ENCODE peak calls at places on chromosome 19, in nine cellular contexts. C is breast epithelium, N is Panc1, Q is PC-3, Y is psoas muscle, I is fibroblast of villous mesenchyme, J is BJ, P is ascending aorta, F is colonic mucosa. V is an unnamed sample.

GRCh38 chr19:45547965-45548609 is 36.5 kb downstream of the OPA3 start:
- DNase-seq in C (peak; percentile 56), N (no peak), Q (peak; percentile 96), Y (no peak), I (peak; percentile 58), J (peak; percentile 66), P (no peak), F (peak; percentile 85), V (peak; percentile 96)

GRCh38 chr19:31109626-31110025 is 239.6 kb downstream of the TSHZ3 start:
- DNase-seq in C (no peak), N (no peak), Q (no peak), Y (no peak), I (peak; percentile 8), J (no peak), P (no peak), F (no peak), V (no peak)

GRCh38 chr19:4575267-4575793 is 15.8 kb upstream of the SEMA6B start:
- DNase-seq in C (peak; percentile 28), N (no peak), Q (peak; percentile 90), Y (peak; percentile 64), I (peak; percentile 94), J (peak; percentile 29), P (peak; percentile 71), F (no peak), V (peak; percentile 93)

GRCh38 chr19:42965204-42965603 is 28.2 kb upstream of the PSG7 start:
- DNase-seq in C (no peak), N (no peak), Q (peak; percentile 62), Y (no peak), I (peak; percentile 30), J (peak; percentile 47), P (no peak), F (no peak), V (no peak)

GRCh38 chr19:22332924-22333323 is 46.7 kb downstream of the ZNF729 start:
- DNase-seq in C (no peak), N (no peak), Q (peak; percentile 56), Y (no peak), I (no peak), J (no peak), P (no peak), F (no peak), V (peak; percentile 25)

GRCh38 chr19:40177286-40178070 is 13.7 kb upstream of the MAP3K10 start:
- DNase-seq in C (no peak), N (no peak), Q (no peak), Y (no peak), I (no peak), J (no peak), P (no peak), F (no peak), V (no peak)

GRCh38 chr19:47081095-47081494 is 32.5 kb downstream of the ZC3H4 start:
- DNase-seq in C (no peak), N (no peak), Q (peak; percentile 12), Y (no peak), I (no peak), J (no peak), P (no peak), F (no peak), V (no peak)

GRCh38 chr19:18639706-18640105 is 2.9 kb downstream of the KLHL26 start:
- DNase-seq in C (no peak), N (no peak), Q (no peak), Y (no peak), I (peak; percentile 74), J (no peak), P (no peak), F (no peak), V (no peak)

GRCh38 chr19:34428549-34429285 is 536 bp downstream of the UBA2 start:
- DNase-seq in C (no peak), N (no peak), Q (peak; percentile 9), Y (peak; percentile 52), I (peak; percentile 55), J (no peak), P (peak; percentile 71), F (no peak), V (peak; percentile 47)

GRCh38 chr19:5292453-5292842 is 48.2 kb downstream of the PTPRS start:
- DNase-seq in C (no peak), N (no peak), Q (peak; percentile 38), Y (no peak), I (no peak), J (no peak), P (no peak), F (no peak), V (no peak)

GRCh38 chr19:32406161-32407003 is 812 bp downstream of the DPY19L3 start:
- DNase-seq in C (no peak), N (no peak), Q (no peak), Y (no peak), I (no peak), J (no peak), P (no peak), F (no peak), V (peak; percentile 5)

GRCh38 chr19:16274466-16274865 is 50.2 kb upstream of the KLF2 start:
- DNase-seq in C (no peak), N (no peak), Q (no peak), Y (no peak), I (peak; percentile 40), J (no peak), P (no peak), F (no peak), V (no peak)

GRCh38 chr19:11091343-11092153 is 2.3 kb downstream of the LDLR start:
- DNase-seq in C (peak; percentile 95), N (peak; percentile 76), Q (peak; percentile 99), Y (peak; percentile 48), I (peak; percentile 97), J (peak; percentile 86), P (peak; percentile 88), F (peak; percentile 79), V (peak; percentile 98)

GRCh38 chr19:47104678-47105077 is 8.9 kb downstream of the ZC3H4 start:
- DNase-seq in C (no peak), N (no peak), Q (no peak), Y (no peak), I (no peak), J (no peak), P (no peak), F (no peak), V (no peak)

GRCh38 chr19:4754248-4754647 is 30.6 kb upstream of the DPP9 start:
- DNase-seq in C (no peak), N (no peak), Q (no peak), Y (no peak), I (no peak), J (no peak), P (no peak), F (no peak), V (no peak)

GRCh38 chr19:31578326-31578725 is 229.1 kb upstream of the TSHZ3 start:
- DNase-seq in C (no peak), N (no peak), Q (no peak), Y (no peak), I (no peak), J (no peak), P (no peak), F (no peak), V (no peak)

GRCh38 chr19:30668521-30669155 is 296.5 kb downstream of the ZNF536 start:
- DNase-seq in C (no peak), N (no peak), Q (no peak), Y (no peak), I (no peak), J (no peak), P (no peak), F (no peak), V (no peak)

GRCh38 chr19:12140545-12141404 is 625 bp upstream of the ZNF20 start:
- DNase-seq in C (peak; percentile 77), N (no peak), Q (peak; percentile 91), Y (peak; percentile 87), I (peak; percentile 84), J (peak; percentile 25), P (peak; percentile 94), F (peak; percentile 97), V (peak; percentile 91)

GRCh38 chr19:1970806-1971502 is 30.0 kb downstream of the CSNK1G2 start:
- DNase-seq in C (no peak), N (no peak), Q (peak; percentile 7), Y (no peak), I (no peak), J (no peak), P (no peak), F (no peak), V (no peak)

GRCh38 chr19:11538232-11539036 is at the start of gene CNN1:
- DNase-seq in C (peak; percentile 93), N (no peak), Q (no peak), Y (peak; percentile 41), I (peak; percentile 58), J (peak; percentile 51), P (peak; percentile 97), F (no peak), V (no peak)

GRCh38 chr19:11265785-11266236 is 3.5 kb upstream of the DOCK6 start:
- DNase-seq in C (no peak), N (no peak), Q (peak; percentile 98), Y (no peak), I (no peak), J (no peak), P (no peak), F (peak; percentile 97), V (peak; percentile 84)

GRCh38 chr19:17424743-17425365 is 5.0 kb downstream of the MVB12A start:
- DNase-seq in C (no peak), N (no peak), Q (peak; percentile 25), Y (peak; percentile 34), I (peak; percentile 46), J (no peak), P (no peak), F (peak; percentile 26), V (peak; percentile 23)
- TF ChIP-seq CTCF in C (no peak), N (no peak), Q (peak; percentile 54), Y (no peak), I (peak; percentile 61), J (peak; percentile 61), P (peak; percentile 5), F (no peak), V (peak; percentile 8)

GRCh38 chr19:41746593-41747227 is 8.6 kb upstream of the CEACAM6 start:
- DNase-seq in C (no peak), N (no peak), Q (peak; percentile 76), Y (no peak), I (peak; percentile 46), J (no peak), P (no peak), F (peak; percentile 84), V (peak; percentile 66)
- TF ChIP-seq CTCF in C (peak; percentile 49), N (peak; percentile 80), Q (peak; percentile 76), Y (peak; percentile 16), I (peak; percentile 52), J (peak; percentile 64), P (no peak), F (peak; percentile 55), V (peak; percentile 69)

GRCh38 chr19:9570255-9570654 is 14.0 kb downstream of the ZNF121 start:
- DNase-seq in C (no peak), N (no peak), Q (no peak), Y (no peak), I (no peak), J (no peak), P (no peak), F (no peak), V (no peak)

GRCh38 chr19:9565900-9566705 is 18.2 kb downstream of the ZNF121 start:
- DNase-seq in C (no peak), N (no peak), Q (peak; percentile 16), Y (no peak), I (peak; percentile 8), J (no peak), P (no peak), F (no peak), V (peak; percentile 27)

GRCh38 chr19:9566729-9567128 is 17.6 kb downstream of the ZNF121 start:
- DNase-seq in C (no peak), N (no peak), Q (no peak), Y (no peak), I (no peak), J (no peak), P (no peak), F (no peak), V (no peak)
- TF ChIP-seq CTCF in C (no peak), N (no peak), Q (peak; percentile 47), Y (no peak), I (no peak), J (no peak), P (no peak), F (no peak), V (no peak)

GRCh38 chr19:49893135-49893534 is 3.6 kb downstream of the IL4I1 start:
- DNase-seq in C (no peak), N (no peak), Q (no peak), Y (no peak), I (no peak), J (no peak), P (no peak), F (no peak), V (no peak)
- TF ChIP-seq CTCF in C (no peak), N (no peak), Q (no peak), Y (no peak), I (no peak), J (no peak), P (no peak), F (no peak), V (no peak)

V was measured in MCF 10A.